ENCODE peak calls at places on chromosomes 12 and 14, in ten cellular contexts. One of them, this sample, is unnamed.

GRCh38 chr14:30185832-30186231 is 258.2 kb upstream of the PRKD1 start:
- DNase-seq in stimulated activated CD8-positive, alpha-beta memory T cell treated with anti-CD3 and anti-CD28 coated beads, Interleukin-4, amount 100 ng/mL, for 1 hour: no peak
- DNase-seq in activated gamma-delta T cell: no peak
- DNase-seq in RWPE2: no peak
- DNase-seq in GM13977: no peak
- DNase-seq in cerebellar cortex: no peak
- DNase-seq in GM20000: no peak
- DNase-seq in NCI-H446 treated with DMSO at 0.1 percent for 48 hours: no peak
- DNase-seq in renal cortical epithelial cell: no peak
- DNase-seq in GM19239: no peak
- DNase-seq in this sample: no peak

GRCh38 chr14:90060312-90060964 is 1.4 kb upstream of the KCNK13 start:
- DNase-seq in NCI-H446 treated with DMSO at 0.1 percent for 48 hours: no peak
- DNase-seq in activated gamma-delta T cell: no peak
- DNase-seq in GM20000: peak
- DNase-seq in GM19239: peak
- DNase-seq in stimulated activated CD8-positive, alpha-beta memory T cell treated with anti-CD3 and anti-CD28 coated beads, Interleukin-4, amount 100 ng/mL, for 1 hour: no peak
- DNase-seq in RWPE2: peak
- DNase-seq in cerebellar cortex: peak
- DNase-seq in GM13977: peak
- DNase-seq in renal cortical epithelial cell: no peak
- DNase-seq in this sample: peak

GRCh38 chr14:106586098-106586704 is 1059.8 kb downstream of the TMEM121 start:
- DNase-seq in activated gamma-delta T cell: no peak
- DNase-seq in RWPE2: no peak
- DNase-seq in GM13977: peak
- DNase-seq in stimulated activated CD8-positive, alpha-beta memory T cell treated with anti-CD3 and anti-CD28 coated beads, Interleukin-4, amount 100 ng/mL, for 1 hour: peak
- DNase-seq in GM19239: peak
- DNase-seq in cerebellar cortex: peak
- DNase-seq in NCI-H446 treated with DMSO at 0.1 percent for 48 hours: no peak
- DNase-seq in renal cortical epithelial cell: no peak
- DNase-seq in GM20000: peak
- DNase-seq in this sample: no peak

GRCh38 chr14:75283162-75283883 is 4.7 kb downstream of the FOS start:
- DNase-seq in GM19239: no peak
- DNase-seq in GM20000: no peak
- DNase-seq in GM13977: no peak
- DNase-seq in NCI-H446 treated with DMSO at 0.1 percent for 48 hours: no peak
- DNase-seq in cerebellar cortex: no peak
- DNase-seq in activated gamma-delta T cell: no peak
- DNase-seq in renal cortical epithelial cell: peak
- DNase-seq in RWPE2: no peak
- DNase-seq in stimulated activated CD8-positive, alpha-beta memory T cell treated with anti-CD3 and anti-CD28 coated beads, Interleukin-4, amount 100 ng/mL, for 1 hour: no peak
- DNase-seq in this sample: no peak

GRCh38 chr14:84340938-84341337 is 1189.0 kb upstream of the FLRT2 start:
- DNase-seq in renal cortical epithelial cell: peak
- DNase-seq in GM13977: no peak
- DNase-seq in GM19239: no peak
- DNase-seq in cerebellar cortex: no peak
- DNase-seq in GM20000: no peak
- DNase-seq in NCI-H446 treated with DMSO at 0.1 percent for 48 hours: no peak
- DNase-seq in stimulated activated CD8-positive, alpha-beta memory T cell treated with anti-CD3 and anti-CD28 coated beads, Interleukin-4, amount 100 ng/mL, for 1 hour: no peak
- DNase-seq in activated gamma-delta T cell: no peak
- DNase-seq in RWPE2: no peak
- DNase-seq in this sample: no peak

GRCh38 chr14:88013750-88014349 is 8.9 kb downstream of the GPR65 start:
- DNase-seq in GM13977: no peak
- DNase-seq in cerebellar cortex: peak
- DNase-seq in RWPE2: no peak
- DNase-seq in GM19239: no peak
- DNase-seq in stimulated activated CD8-positive, alpha-beta memory T cell treated with anti-CD3 and anti-CD28 coated beads, Interleukin-4, amount 100 ng/mL, for 1 hour: no peak
- DNase-seq in GM20000: peak
- DNase-seq in activated gamma-delta T cell: no peak
- DNase-seq in renal cortical epithelial cell: peak
- DNase-seq in NCI-H446 treated with DMSO at 0.1 percent for 48 hours: peak
- DNase-seq in this sample: peak

GRCh38 chr12:111942557-111942956 is 70.4 kb downstream of the TMEM116 start:
- DNase-seq in RWPE2: no peak
- DNase-seq in GM19239: no peak
- DNase-seq in stimulated activated CD8-positive, alpha-beta memory T cell treated with anti-CD3 and anti-CD28 coated beads, Interleukin-4, amount 100 ng/mL, for 1 hour: no peak
- DNase-seq in NCI-H446 treated with DMSO at 0.1 percent for 48 hours: no peak
- DNase-seq in activated gamma-delta T cell: no peak
- DNase-seq in renal cortical epithelial cell: peak
- DNase-seq in GM20000: no peak
- DNase-seq in GM13977: no peak
- DNase-seq in cerebellar cortex: no peak
- DNase-seq in this sample: no peak

GRCh38 chr14:38248629-38249028 is 7.3 kb downstream of the CLEC14A start:
- DNase-seq in stimulated activated CD8-positive, alpha-beta memory T cell treated with anti-CD3 and anti-CD28 coated beads, Interleukin-4, amount 100 ng/mL, for 1 hour: no peak
- DNase-seq in renal cortical epithelial cell: no peak
- DNase-seq in GM19239: no peak
- DNase-seq in RWPE2: no peak
- DNase-seq in GM20000: no peak
- DNase-seq in GM13977: no peak
- DNase-seq in cerebellar cortex: no peak
- DNase-seq in activated gamma-delta T cell: no peak
- DNase-seq in NCI-H446 treated with DMSO at 0.1 percent for 48 hours: no peak
- DNase-seq in this sample: no peak

GRCh38 chr12:130714091-130714590 is 2.0 kb downstream of the RIMBP2 start:
- DNase-seq in GM13977: no peak
- DNase-seq in GM19239: no peak
- DNase-seq in NCI-H446 treated with DMSO at 0.1 percent for 48 hours: no peak
- DNase-seq in cerebellar cortex: peak
- DNase-seq in RWPE2: no peak
- DNase-seq in renal cortical epithelial cell: no peak
- DNase-seq in GM20000: no peak
- DNase-seq in stimulated activated CD8-positive, alpha-beta memory T cell treated with anti-CD3 and anti-CD28 coated beads, Interleukin-4, amount 100 ng/mL, for 1 hour: no peak
- DNase-seq in activated gamma-delta T cell: no peak
- DNase-seq in this sample: no peak

GRCh38 chr12:74537126-74537706 is 419 bp upstream of the ATXN7L3B start:
- DNase-seq in NCI-H446 treated with DMSO at 0.1 percent for 48 hours: peak
- DNase-seq in renal cortical epithelial cell: peak
- DNase-seq in GM13977: peak
- DNase-seq in cerebellar cortex: peak
- DNase-seq in stimulated activated CD8-positive, alpha-beta memory T cell treated with anti-CD3 and anti-CD28 coated beads, Interleukin-4, amount 100 ng/mL, for 1 hour: no peak
- DNase-seq in activated gamma-delta T cell: no peak
- DNase-seq in GM20000: peak
- DNase-seq in GM19239: peak
- DNase-seq in RWPE2: no peak
- DNase-seq in this sample: peak

GRCh38 chr12:122094735-122095561 is 16.4 kb downstream of the MLXIP start:
- DNase-seq in activated gamma-delta T cell: no peak
- DNase-seq in renal cortical epithelial cell: no peak
- DNase-seq in stimulated activated CD8-positive, alpha-beta memory T cell treated with anti-CD3 and anti-CD28 coated beads, Interleukin-4, amount 100 ng/mL, for 1 hour: no peak
- DNase-seq in GM19239: no peak
- DNase-seq in RWPE2: no peak
- DNase-seq in GM20000: no peak
- DNase-seq in cerebellar cortex: peak
- DNase-seq in GM13977: no peak
- DNase-seq in NCI-H446 treated with DMSO at 0.1 percent for 48 hours: peak
- DNase-seq in this sample: no peak

GRCh38 chr12:28026701-28027100 is 54.2 kb upstream of the PTHLH start:
- DNase-seq in renal cortical epithelial cell: peak
- DNase-seq in stimulated activated CD8-positive, alpha-beta memory T cell treated with anti-CD3 and anti-CD28 coated beads, Interleukin-4, amount 100 ng/mL, for 1 hour: no peak
- DNase-seq in GM20000: no peak
- DNase-seq in cerebellar cortex: no peak
- DNase-seq in GM19239: no peak
- DNase-seq in RWPE2: no peak
- DNase-seq in GM13977: no peak
- DNase-seq in activated gamma-delta T cell: no peak
- DNase-seq in NCI-H446 treated with DMSO at 0.1 percent for 48 hours: no peak
- DNase-seq in this sample: no peak

GRCh38 chr14:33899723-33900341 is 51.0 kb downstream of the EGLN3 start:
- DNase-seq in GM19239: no peak
- DNase-seq in stimulated activated CD8-positive, alpha-beta memory T cell treated with anti-CD3 and anti-CD28 coated beads, Interleukin-4, amount 100 ng/mL, for 1 hour: no peak
- DNase-seq in renal cortical epithelial cell: no peak
- DNase-seq in activated gamma-delta T cell: no peak
- DNase-seq in cerebellar cortex: no peak
- DNase-seq in GM20000: no peak
- DNase-seq in RWPE2: no peak
- DNase-seq in NCI-H446 treated with DMSO at 0.1 percent for 48 hours: no peak
- DNase-seq in GM13977: no peak
- DNase-seq in this sample: no peak

GRCh38 chr12:119695034-119695433 is 27.1 kb downstream of the PRKAB1 start:
- DNase-seq in GM19239: no peak
- DNase-seq in cerebellar cortex: no peak
- DNase-seq in activated gamma-delta T cell: no peak
- DNase-seq in stimulated activated CD8-positive, alpha-beta memory T cell treated with anti-CD3 and anti-CD28 coated beads, Interleukin-4, amount 100 ng/mL, for 1 hour: no peak
- DNase-seq in GM13977: no peak
- DNase-seq in GM20000: no peak
- DNase-seq in renal cortical epithelial cell: peak
- DNase-seq in NCI-H446 treated with DMSO at 0.1 percent for 48 hours: no peak
- DNase-seq in RWPE2: no peak
- DNase-seq in this sample: no peak

GRCh38 chr12:124030008-124030407 is 57.0 kb downstream of the ZNF664 start:
- DNase-seq in GM20000: no peak
- DNase-seq in renal cortical epithelial cell: no peak
- DNase-seq in GM13977: no peak
- DNase-seq in RWPE2: no peak
- DNase-seq in cerebellar cortex: no peak
- DNase-seq in activated gamma-delta T cell: no peak
- DNase-seq in NCI-H446 treated with DMSO at 0.1 percent for 48 hours: no peak
- DNase-seq in GM19239: no peak
- DNase-seq in stimulated activated CD8-positive, alpha-beta memory T cell treated with anti-CD3 and anti-CD28 coated beads, Interleukin-4, amount 100 ng/mL, for 1 hour: no peak
- DNase-seq in this sample: no peak

GRCh38 chr12:13222076-13222475 is 25.6 kb downstream of the EMP1 start:
- DNase-seq in RWPE2: peak
- DNase-seq in GM20000: no peak
- DNase-seq in cerebellar cortex: peak
- DNase-seq in stimulated activated CD8-positive, alpha-beta memory T cell treated with anti-CD3 and anti-CD28 coated beads, Interleukin-4, amount 100 ng/mL, for 1 hour: no peak
- DNase-seq in GM13977: no peak
- DNase-seq in activated gamma-delta T cell: no peak
- DNase-seq in NCI-H446 treated with DMSO at 0.1 percent for 48 hours: no peak
- DNase-seq in renal cortical epithelial cell: peak
- DNase-seq in GM19239: no peak
- DNase-seq in this sample: no peak

GRCh38 chr14:100661340-100661712 is 65.4 kb upstream of the DLK1 start:
- DNase-seq in GM19239: no peak
- DNase-seq in renal cortical epithelial cell: no peak
- DNase-seq in GM13977: no peak
- DNase-seq in GM20000: no peak
- DNase-seq in activated gamma-delta T cell: no peak
- DNase-seq in RWPE2: no peak
- DNase-seq in stimulated activated CD8-positive, alpha-beta memory T cell treated with anti-CD3 and anti-CD28 coated beads, Interleukin-4, amount 100 ng/mL, for 1 hour: no peak
- DNase-seq in cerebellar cortex: no peak
- DNase-seq in NCI-H446 treated with DMSO at 0.1 percent for 48 hours: no peak
- DNase-seq in this sample: no peak

GRCh38 chr12:68932701-68933563 is at the start of gene CPM:
- DNase-seq in GM19239: peak
- DNase-seq in NCI-H446 treated with DMSO at 0.1 percent for 48 hours: no peak
- DNase-seq in cerebellar cortex: no peak
- DNase-seq in activated gamma-delta T cell: peak
- DNase-seq in renal cortical epithelial cell: peak
- DNase-seq in GM20000: peak
- DNase-seq in stimulated activated CD8-positive, alpha-beta memory T cell treated with anti-CD3 and anti-CD28 coated beads, Interleukin-4, amount 100 ng/mL, for 1 hour: no peak
- DNase-seq in GM13977: peak
- DNase-seq in RWPE2: peak
- DNase-seq in this sample: peak